ENCODE peak calls at places on chromosome 4, in four cellular contexts. J is sigmoid colon, R is dermis blood vessel endothelial cell, Q is heart right ventricle. O is an unnamed sample.

GRCh38 chr4:41432889-41433288 is 105.1 kb upstream of the LIMCH1 start:
- DNase-seq in J (no peak), R (peak), Q (no peak), O (peak)

GRCh38 chr4:24249972-24250371 is 334.4 kb downstream of the DHX15 start:
- DNase-seq in J (no peak), R (no peak), Q (no peak), O (no peak)

GRCh38 chr4:92968556-92968955 is 664.8 kb downstream of the GRID2 start:
- DNase-seq in J (no peak), R (no peak), Q (no peak), O (no peak)

GRCh38 chr4:4995103-4995761 is 24.0 kb downstream of the CYTL1 start:
- DNase-seq in J (peak), R (peak), Q (peak), O (peak)

GRCh38 chr4:137674066-137674465 is 141.8 kb upstream of the PCDH18 start:
- DNase-seq in J (no peak), R (no peak), Q (no peak), O (no peak)

GRCh38 chr4:169975837-169976796 is 50.1 kb downstream of the MFAP3L start:
- DNase-seq in J (no peak), R (no peak), Q (no peak), O (no peak)

GRCh38 chr4:77104405-77105292 is 28.9 kb upstream of the CCNI start:
- DNase-seq in J (peak), R (peak), Q (peak), O (no peak)

GRCh38 chr4:184117662-184118199 is 99.9 kb downstream of the ENPP6 start:
- DNase-seq in J (no peak), R (no peak), Q (no peak), O (no peak)

GRCh38 chr4:946103-946450 is 13.8 kb downstream of the TMEM175 start:
- DNase-seq in J (no peak), R (no peak), Q (no peak), O (no peak)

GRCh38 chr4:40769266-40769665 is 19.5 kb downstream of the NSUN7 start:
- DNase-seq in J (no peak), R (no peak), Q (no peak), O (no peak)

GRCh38 chr4:82284475-82284857 is 89.3 kb downstream of the HNRNPD start:
- DNase-seq in J (no peak), R (no peak), Q (no peak), O (no peak)

GRCh38 chr4:175431635-175432034 is 380.4 kb downstream of the GPM6A start:
- DNase-seq in J (no peak), R (no peak), Q (no peak), O (no peak)

GRCh38 chr4:15374697-15375096 is 53.1 kb upstream of the C1QTNF7 start:
- DNase-seq in J (no peak), R (no peak), Q (peak), O (no peak)

GRCh38 chr4:39285111-39285795 is 80.9 kb downstream of the RFC1 start:
- DNase-seq in J (no peak), R (peak), Q (no peak), O (peak)

GRCh38 chr4:7625073-7625472 is 190.3 kb upstream of the PSAPL1 start:
- DNase-seq in J (no peak), R (no peak), Q (no peak), O (no peak)

GRCh38 chr4:10303291-10303690 is 153.9 kb downstream of the ZNF518B start:
- DNase-seq in J (no peak), R (no peak), Q (no peak), O (no peak)

GRCh38 chr4:26404597-26405323 is 83.9 kb downstream of the RBPJ start:
- DNase-seq in J (no peak), R (no peak), Q (no peak), O (no peak)

GRCh38 chr4:176011523-176011922 is 54.1 kb upstream of the WDR17 start:
- DNase-seq in J (no peak), R (no peak), Q (no peak), O (no peak)

GRCh38 chr4:138540056-138540800 is 298.1 kb upstream of the SLC7A11 start:
- DNase-seq in J (no peak), R (no peak), Q (no peak), O (no peak)

GRCh38 chr4:189090174-189090814 is 850.4 kb upstream of the FRG1 start:
- DNase-seq in J (no peak), R (peak), Q (no peak), O (no peak)

GRCh38 chr4:100742045-100742444 is 224.2 kb upstream of the EMCN start:
- DNase-seq in J (no peak), R (peak), Q (peak), O (peak)

GRCh38 chr4:108345862-108346530 is 177.3 kb upstream of the LEF1 start:
- DNase-seq in J (no peak), R (no peak), Q (no peak), O (no peak)

GRCh38 chr4:146222313-146222712 is 8.0 kb downstream of the REELD1 start:
- DNase-seq in J (no peak), R (no peak), Q (no peak), O (no peak)

GRCh38 chr4:166941629-166942028 is 292.7 kb downstream of the SPOCK3 start:
- DNase-seq in J (no peak), R (no peak), Q (no peak), O (no peak)

GRCh38 chr4:123031664-123032063 is 109.3 kb upstream of the NUDT6 start:
- DNase-seq in J (no peak), R (no peak), Q (no peak), O (no peak)

GRCh38 chr4:53852343-53852742 is 212.1 kb downstream of the CHIC2 start:
- DNase-seq in J (no peak), R (no peak), Q (no peak), O (no peak)

GRCh38 chr4:26179316-26179760 is 141.5 kb upstream of the RBPJ start:
- DNase-seq in J (no peak), R (no peak), Q (no peak), O (no peak)

GRCh38 chr4:3523146-3523627 is 9.0 kb downstream of the LRPAP1 start:
- DNase-seq in J (peak), R (no peak), Q (peak), O (no peak)

GRCh38 chr4:26228883-26229282 is 91.9 kb upstream of the RBPJ start:
- DNase-seq in J (no peak), R (no peak), Q (no peak), O (no peak)

GRCh38 chr4:170529760-170530440 is 440.1 kb upstream of the AADAT start:
- DNase-seq in J (no peak), R (no peak), Q (no peak), O (no peak)

GRCh38 chr4:113553082-113553481 is 208.5 kb downstream of the CAMK2D start:
- DNase-seq in J (no peak), R (no peak), Q (no peak), O (no peak)